ENCODE peak calls at places on chromosomes 1 and 21, in five cellular contexts. G is H1, Y is K562, H is HepG2, N is GM12878. A is an unnamed sample. For H4K20me1, the result is how much of the 10 kb centered on the place peaks cover.

GRCh38 chr1:244096066-244096610 is 45.1 kb downstream of the ZBTB18 start:
- DNase-seq in N (no peak), Y (no peak), G (no peak), H (no peak), A (no peak)

GRCh38 chr1:246373828-246374569 is 133.1 kb downstream of the SMYD3 start:
- DNase-seq in G (no peak), N (no peak), Y (no peak), H (no peak), A (no peak)

GRCh38 chr1:5994713-5995621 is 2.7 kb upstream of the NPHP4 start:
- DNase-seq in H (no peak), G (no peak), N (peak), Y (no peak), A (no peak)

GRCh38 chr1:37094302-37094701 is 60.0 kb upstream of the GRIK3 start:
- DNase-seq in N (peak), H (no peak), G (no peak), Y (no peak), A (no peak)

GRCh38 chr1:153881764-153882163 is 41.0 kb downstream of the GATAD2B start:
- DNase-seq in H (no peak), Y (no peak), N (no peak), G (no peak), A (peak)

GRCh38 chr1:244820131-244820530 is 15.3 kb upstream of the COX20 start:
- DNase-seq in N (no peak), Y (no peak), H (no peak), G (peak), A (no peak)

GRCh38 chr1:208204779-208205178 is 39.4 kb downstream of the PLXNA2 start:
- DNase-seq in H (no peak), G (no peak), Y (no peak), N (no peak), A (no peak)

GRCh38 chr1:7975212-7975865 is 13.8 kb downstream of the PARK7 start:
- DNase-seq in H (peak), Y (peak), G (peak), N (no peak), A (peak)

GRCh38 chr1:7967206-7967605 is 5.7 kb downstream of the PARK7 start:
- DNase-seq in G (no peak), N (no peak), H (no peak), Y (no peak), A (no peak)

GRCh38 chr1:204858381-204858821 is 12.3 kb upstream of the NFASC start:
- DNase-seq in G (no peak), Y (no peak), H (no peak), N (no peak), A (no peak)

GRCh38 chr1:160032165-160032827 is 506 bp upstream of the PIGM start:
- DNase-seq in G (no peak), N (no peak), Y (peak), H (no peak), A (peak)

GRCh38 chr1:76070538-76070937 is 4.0 kb upstream of the ST6GALNAC3 start:
- DNase-seq in H (no peak), G (no peak), N (no peak), Y (no peak), A (no peak)

GRCh38 chr1:226871047-226871365 is 590 bp downstream of the PSEN2 start:
- DNase-seq in G (no peak), H (no peak), N (no peak), Y (no peak), A (no peak)

GRCh38 chr21:41477641-41478318 is 30.2 kb downstream of the TMPRSS2 start:
- DNase-seq in H (no peak), Y (no peak), N (no peak), G (peak), A (no peak)

GRCh38 chr1:109653286-109653685 is 2.6 kb upstream of the GSTM4 start:
- DNase-seq in H (no peak), N (no peak), Y (no peak), G (no peak), A (no peak)

GRCh38 chr1:224182866-224183590 is at the start of gene DEGS1:
- DNase-seq in Y (peak), H (peak), G (peak), N (no peak), A (peak)

GRCh38 chr21:29394051-29394450 is 95.3 kb downstream of the BACH1 start:
- DNase-seq in G (no peak), Y (no peak), H (no peak), N (no peak), A (no peak)

GRCh38 chr21:41045534-41046268 is 122.3 kb upstream of the BACE2 start:
- DNase-seq in H (peak), N (no peak), G (peak), Y (peak), A (peak)

GRCh38 chr1:17168480-17168878 is 36.4 kb upstream of the PADI1 start:
- DNase-seq in N (no peak), H (no peak), G (no peak), Y (no peak), A (no peak)

GRCh38 chr1:203252678-203253077 is 23.2 kb upstream of the CHIT1 start:
- DNase-seq in H (no peak), Y (no peak), N (no peak), G (no peak), A (no peak)

GRCh38 chr1:152251391-152251790 is 27.4 kb upstream of the HRNR start:
- DNase-seq in Y (no peak), G (no peak), N (no peak), H (no peak), A (no peak)

GRCh38 chr1:157781048-157781447 is 4.1 kb upstream of the FCRL2 start:
- DNase-seq in H (no peak), Y (no peak), G (no peak), N (peak), A (no peak)

DNA sequence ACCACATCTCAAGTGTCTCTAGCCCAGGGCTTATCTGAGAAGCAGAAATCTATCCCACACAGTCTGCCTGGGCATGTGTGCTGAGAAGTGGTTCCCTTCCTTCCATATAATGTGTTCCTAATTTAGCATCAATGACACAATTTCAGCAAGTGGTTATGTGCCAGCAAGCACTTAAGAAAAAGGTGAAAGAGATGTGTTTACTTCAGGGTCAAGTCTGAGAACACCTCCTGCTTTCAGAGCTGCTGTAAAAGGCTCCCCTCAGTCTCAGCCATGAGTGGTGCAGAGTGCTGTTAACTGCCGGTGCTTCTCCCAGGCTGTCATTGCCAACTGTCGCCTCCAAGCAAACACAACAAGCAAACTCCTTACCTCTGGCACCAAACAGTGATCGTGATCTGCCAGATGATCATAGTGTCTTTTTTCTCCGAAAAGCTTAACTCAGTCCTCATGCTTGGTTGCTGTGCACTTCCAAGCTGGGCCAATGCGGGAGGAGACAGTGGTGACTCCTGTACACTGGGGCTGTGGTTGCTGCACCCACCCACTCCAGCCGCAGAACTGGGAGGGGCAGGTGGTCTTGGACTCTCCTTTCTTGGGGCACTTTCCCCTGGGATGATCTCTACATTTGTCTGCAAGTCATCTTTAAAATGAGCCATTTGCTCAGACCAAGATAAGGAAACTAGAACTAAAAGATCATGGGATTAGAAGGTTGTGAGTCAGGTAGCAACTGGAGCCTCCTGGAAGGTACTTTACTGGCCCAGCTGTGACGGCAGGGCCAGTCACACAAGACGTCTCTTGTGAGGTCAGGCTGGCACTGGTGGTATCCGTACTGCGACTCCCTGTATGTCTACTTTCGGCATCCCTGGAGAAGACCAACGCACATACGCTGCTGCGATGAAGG is 32.4 kb downstream of the ATP1A1 start:
- DNase-seq in H (no peak), Y (peak), N (no peak), G (no peak), A (no peak)
- TF ChIP-seq SIN3A in H (no peak), Y (no peak), N (no peak), G (no peak), A (no peak)

GRCh38 chr1:230926182-230926581 is 52.5 kb downstream of the TTC13 start:
- DNase-seq in Y (no peak), H (no peak), G (no peak), N (no peak), A (no peak)
- H4K20me1 ChIP-seq in Y (under half), H (under half), G (under half), N (under half), A (under half)

GRCh38 chr1:101278845-101279244 is 42.0 kb downstream of the S1PR1 start:
- DNase-seq in Y (no peak), N (no peak), G (no peak), H (no peak), A (no peak)
- TF ChIP-seq EP300 in Y (no peak), N (no peak), G (no peak), H (no peak), A (no peak)

GRCh38 chr1:111989531-111990025 is at the start of gene KCND3:
- DNase-seq in G (peak), Y (no peak), N (no peak), H (no peak), A (peak)

GRCh38 chr1:111988743-111989453 is 570 bp downstream of the KCND3 start:
- DNase-seq in H (no peak), Y (no peak), G (peak), N (no peak), A (peak)

GRCh38 chr1:111990026-111990877 is 784 bp upstream of the KCND3 start:
- DNase-seq in H (no peak), G (peak), Y (no peak), N (no peak), A (no peak)

GRCh38 chr1:111992396-111992985 is 3.0 kb upstream of the KCND3 start:
- DNase-seq in G (no peak), Y (no peak), H (no peak), N (no peak), A (no peak)

DNA sequence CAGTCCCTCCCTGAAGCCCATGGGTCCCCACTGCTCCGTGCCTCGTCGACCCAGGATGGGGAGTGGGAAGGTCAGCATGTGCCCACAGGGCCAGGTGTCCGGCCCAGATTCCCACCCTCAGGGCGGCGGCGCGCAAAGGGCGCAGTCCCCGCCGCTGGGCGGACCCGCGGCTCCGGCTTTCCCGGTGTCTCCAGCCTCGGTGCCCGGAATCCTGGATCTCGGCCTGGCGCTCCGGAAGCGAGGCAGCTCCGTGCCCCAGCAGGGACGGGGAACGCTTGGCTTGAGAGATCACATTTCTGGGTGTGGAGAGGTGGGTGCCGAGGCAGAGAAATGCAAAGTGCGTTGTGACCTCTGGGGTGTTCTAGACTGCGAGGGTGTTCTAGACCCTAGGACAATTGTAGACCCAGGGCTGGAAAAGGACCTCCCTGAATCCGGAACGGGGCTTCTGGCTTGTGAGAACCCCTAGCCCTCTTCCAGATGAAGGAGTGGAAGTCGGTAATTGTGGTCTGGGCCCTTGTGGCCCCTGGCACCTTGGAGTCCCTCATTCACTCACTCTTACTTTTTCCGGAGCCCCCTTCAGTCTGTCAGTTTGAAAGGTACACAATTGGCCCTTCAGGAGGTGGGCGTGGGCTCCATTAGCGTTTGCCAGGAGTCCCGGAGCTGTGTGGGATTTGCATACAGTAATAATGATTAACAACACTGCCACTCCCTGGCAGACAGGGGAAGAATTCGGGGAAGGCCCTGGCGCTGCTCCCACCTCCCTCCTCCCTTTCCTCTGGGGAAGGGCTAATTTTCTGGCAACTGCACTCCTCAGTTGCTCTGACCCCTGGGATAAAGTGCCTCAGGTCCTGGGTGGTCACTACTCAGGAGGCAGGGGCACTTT is 1.7 kb upstream of the KCND3 start:
- DNase-seq in Y (peak), G (peak), H (peak), N (no peak), A (peak)
- TF ChIP-seq SIN3A in Y (no peak), G (no peak), H (no peak), N (no peak), A (no peak)

GRCh38 chr1:165387505-165387904 is 31.0 kb upstream of the LMX1A start:
- DNase-seq in G (no peak), N (no peak), H (no peak), Y (no peak), A (no peak)
- H4K20me1 ChIP-seq in G (under half), N (under half), H (under half), Y (under half), A (under half)

GRCh38 chr1:45510972-45511527 is 10.6 kb downstream of the PRDX1 start:
- DNase-seq in G (no peak), H (no peak), N (no peak), Y (no peak), A (no peak)

GRCh38 chr1:45518910-45519309 is 2.8 kb downstream of the PRDX1 start:
- DNase-seq in Y (no peak), N (no peak), G (no peak), H (no peak), A (no peak)

GRCh38 chr1:45512641-45513054 is 9.0 kb downstream of the PRDX1 start:
- DNase-seq in H (peak), G (peak), Y (peak), N (no peak), A (peak)

GRCh38 chr1:45521413-45522323 is at the start of gene PRDX1:
- DNase-seq in G (peak), H (peak), Y (peak), N (peak), A (peak)

GRCh38 chr1:45516465-45516864 is 5.2 kb downstream of the PRDX1 start:
- DNase-seq in H (no peak), G (no peak), N (no peak), Y (no peak), A (no peak)
- TF ChIP-seq EP300 in H (no peak), G (no peak), N (no peak), Y (no peak), A (no peak)

DNA sequence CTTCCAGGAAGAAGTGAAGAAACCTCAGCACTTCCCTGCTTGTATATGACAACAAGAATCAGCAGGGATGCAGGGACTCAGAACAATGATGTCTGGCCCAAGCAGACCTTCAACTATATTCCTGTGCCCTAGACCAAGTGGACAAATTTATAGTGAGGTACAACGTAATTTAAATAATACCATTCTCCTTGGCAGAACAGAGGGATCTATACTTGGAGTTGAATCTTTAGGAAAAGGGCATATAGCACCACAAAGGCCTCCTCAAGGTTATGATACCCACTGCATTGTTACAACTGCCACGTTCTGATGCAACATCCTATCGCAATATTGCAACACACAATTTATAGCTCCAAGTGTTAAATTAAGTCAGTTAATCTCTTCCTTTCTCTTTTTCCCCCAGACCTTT is 29.1 kb upstream of the GFI1 start:
- DNase-seq in Y (no peak), G (no peak), N (no peak), H (no peak), A (no peak)
- TF ChIP-seq SIN3A in Y (no peak), G (no peak), N (no peak), H (no peak), A (no peak)

DNA sequence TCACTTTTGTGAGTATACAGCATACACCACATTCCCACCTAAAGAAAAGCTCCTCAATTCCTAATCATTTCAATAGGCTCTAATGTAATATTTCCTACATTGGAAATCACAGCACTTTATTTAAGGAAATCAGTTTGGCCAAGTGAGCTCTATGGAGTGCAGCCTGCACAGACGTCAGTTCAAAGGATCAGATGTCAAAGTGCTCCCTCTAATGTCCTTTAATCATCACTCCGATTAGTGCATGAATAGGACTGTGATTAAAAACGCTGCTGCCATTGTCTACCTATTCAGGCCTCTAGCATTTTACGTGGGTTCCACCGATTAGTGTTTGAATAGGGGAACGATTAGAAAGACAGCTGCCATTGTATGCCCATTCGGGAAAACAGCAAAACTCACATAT is 50.3 kb downstream of the DPYD start:
- DNase-seq in Y (no peak), G (no peak), N (no peak), H (no peak), A (no peak)
- H4K20me1 ChIP-seq in Y (under half), G (under half), N (under half), H (under half), A (under half)

GRCh38 chr1:84077476-84078107 is 66.5 kb upstream of the PRKACB start:
- DNase-seq in Y (peak), G (peak), N (no peak), H (peak), A (peak)
- TF ChIP-seq EP300 in Y (no peak), G (no peak), N (no peak), H (no peak), A (no peak)

A was measured in SK-N-SH.